ENCODE peak calls at places on chromosomes 4 and X, in seven cellular contexts. One of them, this sample, is unnamed.

GRCh38 chr4:19728773-19729172 is 522.9 kb upstream of the SLIT2 start:
- DNase-seq in CD4-positive, alpha-beta memory T cell: no peak
- DNase-seq in ovary: no peak
- DNase-seq in endothelial cell of umbilical vein: no peak
- DNase-seq in naive thymus-derived CD4-positive, alpha-beta T cell: no peak
- DNase-seq in suprapubic skin: no peak
- DNase-seq in adipocyte: no peak
- DNase-seq in this sample: no peak

GRCh38 chrX:9907645-9908387 is 59.3 kb upstream of the CLDN34 start:
- DNase-seq in CD4-positive, alpha-beta memory T cell: no peak
- DNase-seq in ovary: no peak
- DNase-seq in endothelial cell of umbilical vein: peak; percentile 47
- DNase-seq in naive thymus-derived CD4-positive, alpha-beta T cell: no peak
- DNase-seq in suprapubic skin: no peak
- DNase-seq in adipocyte: peak; percentile 53
- DNase-seq in this sample: no peak

GRCh38 chr4:116636917-116637316 is 448.5 kb downstream of the TRAM1L1 start:
- DNase-seq in CD4-positive, alpha-beta memory T cell: no peak
- DNase-seq in ovary: no peak
- DNase-seq in endothelial cell of umbilical vein: no peak
- DNase-seq in naive thymus-derived CD4-positive, alpha-beta T cell: no peak
- DNase-seq in suprapubic skin: no peak
- DNase-seq in adipocyte: no peak
- DNase-seq in this sample: no peak

GRCh38 chr4:186471441-186471840 is 83.9 kb downstream of the MTNR1A start:
- DNase-seq in CD4-positive, alpha-beta memory T cell: no peak
- DNase-seq in ovary: no peak
- DNase-seq in endothelial cell of umbilical vein: no peak
- DNase-seq in naive thymus-derived CD4-positive, alpha-beta T cell: no peak
- DNase-seq in suprapubic skin: no peak
- DNase-seq in adipocyte: no peak
- DNase-seq in this sample: no peak

GRCh38 chr4:54403700-54404453 is 174.8 kb downstream of the PDGFRA start:
- DNase-seq in CD4-positive, alpha-beta memory T cell: no peak
- DNase-seq in ovary: no peak
- DNase-seq in endothelial cell of umbilical vein: no peak
- DNase-seq in naive thymus-derived CD4-positive, alpha-beta T cell: no peak
- DNase-seq in suprapubic skin: no peak
- DNase-seq in adipocyte: no peak
- DNase-seq in this sample: no peak

GRCh38 chr4:79476196-79476595 is 68.2 kb upstream of the GK2 start:
- DNase-seq in CD4-positive, alpha-beta memory T cell: no peak
- DNase-seq in ovary: no peak
- DNase-seq in endothelial cell of umbilical vein: no peak
- DNase-seq in naive thymus-derived CD4-positive, alpha-beta T cell: no peak
- DNase-seq in suprapubic skin: no peak
- DNase-seq in adipocyte: no peak
- DNase-seq in this sample: no peak

GRCh38 chr4:7412586-7412975 is 22.1 kb downstream of the PSAPL1 start:
- DNase-seq in CD4-positive, alpha-beta memory T cell: no peak
- DNase-seq in ovary: peak; percentile 17
- DNase-seq in endothelial cell of umbilical vein: no peak
- DNase-seq in naive thymus-derived CD4-positive, alpha-beta T cell: no peak
- DNase-seq in suprapubic skin: peak; percentile 61
- DNase-seq in adipocyte: no peak
- DNase-seq in this sample: no peak

GRCh38 chrX:24285082-24285481 is 28.8 kb downstream of the SUPT20HL2 start:
- DNase-seq in CD4-positive, alpha-beta memory T cell: no peak
- DNase-seq in ovary: no peak
- DNase-seq in endothelial cell of umbilical vein: no peak
- DNase-seq in naive thymus-derived CD4-positive, alpha-beta T cell: no peak
- DNase-seq in suprapubic skin: no peak
- DNase-seq in adipocyte: peak; percentile 4
- DNase-seq in this sample: peak; percentile 48

GRCh38 chr4:154277164-154277563 is 214.4 kb downstream of the DCHS2 start:
- DNase-seq in CD4-positive, alpha-beta memory T cell: no peak
- DNase-seq in ovary: no peak
- DNase-seq in endothelial cell of umbilical vein: no peak
- DNase-seq in naive thymus-derived CD4-positive, alpha-beta T cell: no peak
- DNase-seq in suprapubic skin: no peak
- DNase-seq in adipocyte: no peak
- DNase-seq in this sample: no peak

GRCh38 chr4:7805533-7806079 is 134.1 kb downstream of the AFAP1 start:
- DNase-seq in CD4-positive, alpha-beta memory T cell: no peak
- DNase-seq in ovary: no peak
- DNase-seq in endothelial cell of umbilical vein: peak; percentile 94
- DNase-seq in naive thymus-derived CD4-positive, alpha-beta T cell: no peak
- DNase-seq in suprapubic skin: peak; percentile 77
- DNase-seq in adipocyte: peak; percentile 92
- DNase-seq in this sample: no peak

GRCh38 chrX:14936561-14936960 is 63.3 kb downstream of the MOSPD2 start:
- DNase-seq in CD4-positive, alpha-beta memory T cell: no peak
- DNase-seq in ovary: no peak
- DNase-seq in endothelial cell of umbilical vein: no peak
- DNase-seq in naive thymus-derived CD4-positive, alpha-beta T cell: no peak
- DNase-seq in suprapubic skin: no peak
- DNase-seq in adipocyte: peak; percentile 68
- DNase-seq in this sample: no peak

GRCh38 chr4:157080605-157081004 is 4.7 kb downstream of the GLRB start:
- DNase-seq in CD4-positive, alpha-beta memory T cell: no peak
- DNase-seq in ovary: no peak
- DNase-seq in endothelial cell of umbilical vein: no peak
- DNase-seq in naive thymus-derived CD4-positive, alpha-beta T cell: no peak
- DNase-seq in suprapubic skin: no peak
- DNase-seq in adipocyte: peak; percentile 28
- DNase-seq in this sample: no peak

GRCh38 chr4:183468210-183469095 is 24.0 kb downstream of the CDKN2AIP start:
- DNase-seq in CD4-positive, alpha-beta memory T cell: no peak
- DNase-seq in ovary: no peak
- DNase-seq in endothelial cell of umbilical vein: no peak
- DNase-seq in naive thymus-derived CD4-positive, alpha-beta T cell: no peak
- DNase-seq in suprapubic skin: no peak
- DNase-seq in adipocyte: peak; percentile 51
- DNase-seq in this sample: no peak

GRCh38 chr4:185464184-185464583 is 7.3 kb downstream of the CCDC110 start:
- DNase-seq in CD4-positive, alpha-beta memory T cell: no peak
- DNase-seq in ovary: no peak
- DNase-seq in endothelial cell of umbilical vein: no peak
- DNase-seq in naive thymus-derived CD4-positive, alpha-beta T cell: no peak
- DNase-seq in suprapubic skin: no peak
- DNase-seq in adipocyte: no peak
- DNase-seq in this sample: no peak

GRCh38 chrX:42602566-42602965 is 175.4 kb downstream of the PPP1R2C start:
- DNase-seq in CD4-positive, alpha-beta memory T cell: no peak
- DNase-seq in ovary: no peak
- DNase-seq in endothelial cell of umbilical vein: no peak
- DNase-seq in naive thymus-derived CD4-positive, alpha-beta T cell: no peak
- DNase-seq in suprapubic skin: no peak
- DNase-seq in adipocyte: no peak
- DNase-seq in this sample: no peak

GRCh38 chr4:168208957-168209614 is 109.5 kb downstream of the DDX60 start:
- DNase-seq in CD4-positive, alpha-beta memory T cell: no peak
- DNase-seq in ovary: no peak
- DNase-seq in endothelial cell of umbilical vein: no peak
- DNase-seq in naive thymus-derived CD4-positive, alpha-beta T cell: no peak
- DNase-seq in suprapubic skin: no peak
- DNase-seq in adipocyte: no peak
- DNase-seq in this sample: no peak

GRCh38 chr4:134777626-134778025 is 576.0 kb upstream of the PABPC4L start:
- DNase-seq in CD4-positive, alpha-beta memory T cell: no peak
- DNase-seq in ovary: no peak
- DNase-seq in endothelial cell of umbilical vein: peak; percentile 64
- DNase-seq in naive thymus-derived CD4-positive, alpha-beta T cell: no peak
- DNase-seq in suprapubic skin: no peak
- DNase-seq in adipocyte: peak; percentile 2
- DNase-seq in this sample: no peak

GRCh38 chrX:69277961-69278795 is 112.9 kb upstream of the PJA1 start:
- DNase-seq in CD4-positive, alpha-beta memory T cell: no peak
- DNase-seq in ovary: no peak
- DNase-seq in endothelial cell of umbilical vein: no peak
- DNase-seq in naive thymus-derived CD4-positive, alpha-beta T cell: no peak
- DNase-seq in suprapubic skin: no peak
- DNase-seq in adipocyte: no peak
- DNase-seq in this sample: no peak

GRCh38 chrX:70613295-70613694 is 168.7 kb downstream of the DLG3 start:
- DNase-seq in CD4-positive, alpha-beta memory T cell: no peak
- DNase-seq in ovary: no peak
- DNase-seq in endothelial cell of umbilical vein: no peak
- DNase-seq in naive thymus-derived CD4-positive, alpha-beta T cell: no peak
- DNase-seq in suprapubic skin: no peak
- DNase-seq in adipocyte: peak; percentile 2
- DNase-seq in this sample: no peak

GRCh38 chr4:13484749-13485345 is 707 bp upstream of the RAB28 start:
- DNase-seq in CD4-positive, alpha-beta memory T cell: no peak
- DNase-seq in ovary: no peak
- DNase-seq in endothelial cell of umbilical vein: no peak
- DNase-seq in naive thymus-derived CD4-positive, alpha-beta T cell: no peak
- DNase-seq in suprapubic skin: no peak
- DNase-seq in adipocyte: peak; percentile 63
- DNase-seq in this sample: peak; percentile 15

GRCh38 chr4:1473718-1474117 is 67.5 kb upstream of the NKX1-1 start:
- DNase-seq in CD4-positive, alpha-beta memory T cell: no peak
- DNase-seq in ovary: peak; percentile 13
- DNase-seq in endothelial cell of umbilical vein: no peak
- DNase-seq in naive thymus-derived CD4-positive, alpha-beta T cell: no peak
- DNase-seq in suprapubic skin: no peak
- DNase-seq in adipocyte: no peak
- DNase-seq in this sample: no peak

GRCh38 chrX:3143043-3143799 is 102.0 kb downstream of the ARSF start:
- DNase-seq in CD4-positive, alpha-beta memory T cell: peak; percentile 5
- DNase-seq in ovary: no peak
- DNase-seq in endothelial cell of umbilical vein: no peak
- DNase-seq in naive thymus-derived CD4-positive, alpha-beta T cell: no peak
- DNase-seq in suprapubic skin: no peak
- DNase-seq in adipocyte: no peak
- DNase-seq in this sample: peak; percentile 28

DNA sequence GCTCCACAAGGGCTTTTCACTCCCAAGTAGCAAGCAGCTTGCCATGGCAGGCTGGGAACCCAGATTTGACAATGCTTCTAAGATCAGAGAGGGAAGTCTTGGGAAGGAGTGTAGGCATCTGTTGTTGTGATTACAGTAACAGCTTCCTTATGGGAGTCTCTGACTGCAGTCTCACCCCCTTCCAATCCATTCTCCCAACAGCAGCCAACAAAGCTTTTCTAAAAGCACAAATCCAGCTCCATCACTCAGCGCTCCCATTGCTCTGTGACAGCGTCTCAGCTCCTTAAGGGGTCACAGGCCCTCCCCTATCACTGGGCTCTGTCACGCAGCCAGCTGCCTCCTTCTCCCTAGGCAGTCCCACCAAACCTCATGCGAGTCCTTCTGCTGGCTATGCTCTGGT is 7.1 kb downstream of the IGFBP7 start:
- DNase-seq in CD4-positive, alpha-beta memory T cell: no peak
- DNase-seq in ovary: peak; percentile 52
- DNase-seq in endothelial cell of umbilical vein: peak; percentile 59
- DNase-seq in naive thymus-derived CD4-positive, alpha-beta T cell: no peak
- DNase-seq in suprapubic skin: no peak
- DNase-seq in adipocyte: peak; percentile 46
- DNase-seq in this sample: no peak
- H3K4me3 ChIP-seq in CD4-positive, alpha-beta memory T cell: no peak overlapping the region
- H3K4me3 ChIP-seq in ovary: no peak overlapping the region
- H3K4me3 ChIP-seq in endothelial cell of umbilical vein: no peak overlapping the region
- H3K4me3 ChIP-seq in naive thymus-derived CD4-positive, alpha-beta T cell: no peak overlapping the region
- H3K4me3 ChIP-seq in suprapubic skin: no peak overlapping the region
- H3K4me3 ChIP-seq in adipocyte: no peak overlapping the region
- H3K4me3 ChIP-seq in this sample: no peak overlapping the region

GRCh38 chrX:40006025-40007017 is 91.4 kb downstream of the BCOR start:
- DNase-seq in CD4-positive, alpha-beta memory T cell: no peak
- DNase-seq in ovary: peak; percentile 69
- DNase-seq in endothelial cell of umbilical vein: no peak
- DNase-seq in naive thymus-derived CD4-positive, alpha-beta T cell: no peak
- DNase-seq in suprapubic skin: no peak
- DNase-seq in adipocyte: peak; percentile 42
- DNase-seq in this sample: no peak
- H3K4me3 ChIP-seq in CD4-positive, alpha-beta memory T cell: peak overlapping the region; percentile 24
- H3K4me3 ChIP-seq in ovary: no peak overlapping the region
- H3K4me3 ChIP-seq in endothelial cell of umbilical vein: no peak overlapping the region
- H3K4me3 ChIP-seq in naive thymus-derived CD4-positive, alpha-beta T cell: peak overlapping the region; percentile 24
- H3K4me3 ChIP-seq in suprapubic skin: peak overlapping the region; percentile 26
- H3K4me3 ChIP-seq in adipocyte: no peak overlapping the region
- H3K4me3 ChIP-seq in this sample: no peak overlapping the region

DNA sequence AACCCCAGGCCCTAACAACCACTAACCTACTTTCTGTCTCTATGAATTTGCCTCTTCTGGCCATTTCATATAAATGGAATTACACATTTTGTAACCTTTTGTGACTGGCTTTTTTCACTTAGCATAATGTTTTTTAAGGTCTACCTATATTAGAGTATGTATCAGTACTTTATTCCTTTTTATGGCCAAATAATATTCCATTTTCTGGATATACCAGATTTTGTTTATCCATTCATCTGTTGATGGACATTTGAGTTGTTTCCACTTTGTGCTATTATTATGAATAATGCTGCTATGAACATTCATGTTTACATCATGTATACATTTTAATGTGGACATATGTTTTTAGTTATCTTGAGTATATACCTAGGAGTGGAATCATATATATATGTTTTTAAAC is 35.5 kb downstream of the REPS2 start:
- DNase-seq in CD4-positive, alpha-beta memory T cell: no peak
- DNase-seq in ovary: no peak
- DNase-seq in endothelial cell of umbilical vein: no peak
- DNase-seq in naive thymus-derived CD4-positive, alpha-beta T cell: no peak
- DNase-seq in suprapubic skin: no peak
- DNase-seq in adipocyte: no peak
- DNase-seq in this sample: no peak
- H3K4me3 ChIP-seq in CD4-positive, alpha-beta memory T cell: no peak overlapping the region
- H3K4me3 ChIP-seq in ovary: no peak overlapping the region
- H3K4me3 ChIP-seq in endothelial cell of umbilical vein: no peak overlapping the region
- H3K4me3 ChIP-seq in naive thymus-derived CD4-positive, alpha-beta T cell: no peak overlapping the region
- H3K4me3 ChIP-seq in suprapubic skin: no peak overlapping the region
- H3K4me3 ChIP-seq in adipocyte: no peak overlapping the region
- H3K4me3 ChIP-seq in this sample: no peak overlapping the region

DNA sequence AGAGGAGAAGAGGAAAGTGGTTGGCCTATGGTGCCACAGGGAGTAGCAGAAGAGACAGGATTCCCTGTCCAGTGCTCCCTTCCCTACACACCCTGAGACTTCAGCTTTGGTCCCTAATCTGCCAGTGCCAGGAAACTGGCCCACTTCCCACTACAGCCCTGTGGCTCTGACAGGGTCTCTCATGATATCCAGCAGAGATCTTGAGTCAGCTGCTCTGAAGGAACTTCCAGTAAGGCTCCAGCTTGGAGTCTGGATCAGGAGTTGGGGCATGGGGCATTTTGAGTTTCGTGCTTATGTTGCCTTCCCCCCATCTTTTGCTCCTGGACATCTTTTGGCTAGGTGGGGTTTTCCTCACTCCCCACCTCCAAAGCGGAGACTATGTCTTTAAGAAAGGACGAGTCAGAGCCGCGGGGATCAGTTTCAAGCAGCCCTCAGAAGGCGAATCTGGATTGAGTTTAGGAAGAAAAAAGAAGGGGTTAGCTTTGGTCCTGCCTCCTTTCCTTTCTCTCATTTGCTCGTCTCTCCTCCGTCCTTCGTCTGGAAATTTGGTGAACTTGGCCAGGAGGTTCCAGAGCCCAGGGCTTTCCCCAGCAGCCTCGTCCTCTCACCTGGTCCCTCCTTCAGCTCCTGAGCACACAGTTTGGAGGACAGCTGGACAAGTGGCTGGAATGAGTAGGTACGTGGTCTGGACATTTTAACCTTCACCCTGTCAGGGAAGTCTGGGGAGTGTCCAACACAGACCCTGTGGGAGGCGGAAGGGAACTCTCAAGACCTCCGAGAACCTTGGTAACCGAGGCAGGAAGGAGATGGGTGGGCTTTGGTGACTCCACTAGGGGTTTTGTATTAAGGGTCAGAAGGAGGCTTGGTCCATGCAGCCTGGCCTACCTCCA is 104.4 kb downstream of the RTL5 start:
- DNase-seq in CD4-positive, alpha-beta memory T cell: no peak
- DNase-seq in ovary: no peak
- DNase-seq in endothelial cell of umbilical vein: no peak
- DNase-seq in naive thymus-derived CD4-positive, alpha-beta T cell: no peak
- DNase-seq in suprapubic skin: no peak
- DNase-seq in adipocyte: peak; percentile 54
- DNase-seq in this sample: no peak
- H3K4me3 ChIP-seq in CD4-positive, alpha-beta memory T cell: no peak overlapping the region
- H3K4me3 ChIP-seq in ovary: no peak overlapping the region
- H3K4me3 ChIP-seq in endothelial cell of umbilical vein: no peak overlapping the region
- H3K4me3 ChIP-seq in naive thymus-derived CD4-positive, alpha-beta T cell: no peak overlapping the region
- H3K4me3 ChIP-seq in suprapubic skin: no peak overlapping the region
- H3K4me3 ChIP-seq in adipocyte: peak overlapping the region; percentile 33
- H3K4me3 ChIP-seq in this sample: no peak overlapping the region